ENCODE peak calls at places on chromosomes 6 and 20, in five cellular contexts. F is A549, L is GM12878, E is K562, D is HepG2. P is an unnamed sample.

GRCh38 chr6:106199998-106200397 is 113.9 kb downstream of the PRDM1 start:
- DNase-seq in L (no peak), F (no peak), D (no peak), E (no peak), P (no peak)

GRCh38 chr20:35280523-35280922 is 2.6 kb upstream of the MMP24OS start:
- DNase-seq in D (no peak), E (no peak), L (no peak), F (no peak), P (no peak)

GRCh38 chr6:153092082-153093013 is 38.7 kb downstream of the RGS17 start:
- DNase-seq in E (no peak), L (peak), F (no peak), D (no peak), P (no peak)

GRCh38 chr6:49142422-49143151 is 320.5 kb downstream of the MMUT start:
- DNase-seq in D (no peak), E (no peak), L (no peak), F (no peak), P (no peak)

GRCh38 chr6:125793280-125793679 is 2.5 kb downstream of the NCOA7 start:
- DNase-seq in E (no peak), L (no peak), D (no peak), F (no peak), P (peak)

GRCh38 chr6:72954736-72955135 is 270.6 kb downstream of the KHDC1L start:
- DNase-seq in F (no peak), E (no peak), D (no peak), L (no peak), P (no peak)

GRCh38 chr20:32447136-32448027 is 89.3 kb downstream of the ASXL1 start:
- DNase-seq in D (no peak), L (no peak), F (no peak), E (no peak), P (no peak)

GRCh38 chr6:134740473-134741192 is 209.3 kb downstream of the ALDH8A1 start:
- DNase-seq in L (no peak), E (no peak), D (no peak), F (no peak), P (peak)

GRCh38 chr20:49712918-49713778 is 530 bp downstream of the B4GALT5 start:
- DNase-seq in D (no peak), L (no peak), E (peak), F (peak), P (peak)

GRCh38 chr6:100731411-100731810 is 149.7 kb downstream of the ASCC3 start:
- DNase-seq in D (no peak), E (no peak), L (no peak), F (no peak), P (no peak)

GRCh38 chr6:12289655-12290489 is at the start of gene EDN1:
- DNase-seq in E (peak), D (peak), L (peak), F (peak), P (peak)

GRCh38 chr6:165846123-165846966 is 183.3 kb upstream of the PDE10A start:
- DNase-seq in E (no peak), F (no peak), D (no peak), L (no peak), P (no peak)
- TF ChIP-seq SMC3 in E (no peak), F (no peak), D (no peak), L (no peak), P (no peak)

GRCh38 chr20:36462440-36463211 is 78.7 kb upstream of the MYL9 start:
- DNase-seq in D (no peak), L (no peak), F (no peak), E (no peak), P (peak)
- TF ChIP-seq EP300 in D (no peak), L (no peak), F (no peak), E (peak), P (no peak)

GRCh38 chr6:37368961-37369320 is 15.2 kb downstream of the RNF8 start:
- DNase-seq in E (no peak), F (no peak), D (no peak), L (no peak), P (no peak)

GRCh38 chr6:37369321-37370196 is 15.8 kb downstream of the RNF8 start:
- DNase-seq in E (no peak), L (no peak), F (no peak), D (peak), P (no peak)

GRCh38 chr6:37372116-37372515 is 18.3 kb downstream of the RNF8 start:
- DNase-seq in F (no peak), L (no peak), D (no peak), E (no peak), P (no peak)

GRCh38 chr6:37373822-37374514 is 20.2 kb downstream of the RNF8 start:
- DNase-seq in F (no peak), D (no peak), E (no peak), L (no peak), P (no peak)

GRCh38 chr6:37371158-37372083 is 17.6 kb downstream of the RNF8 start:
- DNase-seq in D (no peak), L (no peak), F (no peak), E (no peak), P (no peak)
- TF ChIP-seq SMC3 in D (no peak), L (no peak), F (no peak), E (no peak), P (no peak)

GRCh38 chr20:47175501-47175900 is 181.0 kb downstream of the ZMYND8 start:
- DNase-seq in D (no peak), E (no peak), L (no peak), F (no peak), P (no peak)

GRCh38 chr20:47173596-47174216 is 182.8 kb downstream of the ZMYND8 start:
- DNase-seq in D (no peak), F (no peak), L (no peak), E (peak), P (no peak)

GRCh38 chr20:47174844-47175243 is 181.7 kb downstream of the ZMYND8 start:
- DNase-seq in D (no peak), E (no peak), L (no peak), F (no peak), P (no peak)

GRCh38 chr20:47167846-47168245 is 188.7 kb downstream of the ZMYND8 start:
- DNase-seq in L (no peak), D (no peak), F (no peak), E (no peak), P (no peak)

DNA sequence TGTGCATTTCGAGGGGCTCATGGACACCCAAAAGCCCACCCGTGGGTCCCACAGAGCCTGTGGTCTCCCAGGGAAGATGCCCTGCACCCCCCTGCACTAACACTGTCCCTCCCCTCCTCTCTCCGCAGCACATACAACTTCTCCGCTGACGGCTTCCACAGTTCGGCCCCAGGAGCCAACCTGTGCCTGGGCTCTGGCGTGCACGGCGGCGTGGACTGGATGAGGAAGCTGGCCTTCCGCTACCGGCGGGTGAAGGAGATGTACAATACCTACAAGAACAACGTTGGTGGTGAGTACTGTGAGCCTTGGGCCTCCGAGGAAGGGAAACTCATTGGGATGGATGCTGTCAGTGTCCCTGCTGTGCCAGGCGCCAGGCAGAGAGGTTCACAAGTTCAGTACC is 183.9 kb downstream of the ZMYND8 start:
- DNase-seq in F (no peak), L (no peak), E (no peak), D (no peak), P (no peak)
- TF ChIP-seq EP300 in F (no peak), L (no peak), E (no peak), D (no peak), P (no peak)

GRCh38 chr20:24487240-24487639 is 17.8 kb downstream of the SYNDIG1 start:
- DNase-seq in F (no peak), D (no peak), L (no peak), E (no peak), P (no peak)

GRCh38 chr20:24488800-24489175 is 19.4 kb downstream of the SYNDIG1 start:
- DNase-seq in E (no peak), F (no peak), L (no peak), D (no peak), P (no peak)

GRCh38 chr20:24489193-24489592 is 19.8 kb downstream of the SYNDIG1 start:
- DNase-seq in L (no peak), D (no peak), E (no peak), F (no peak), P (no peak)

GRCh38 chr20:24488064-24488799 is 18.8 kb downstream of the SYNDIG1 start:
- DNase-seq in L (no peak), E (no peak), F (no peak), D (no peak), P (no peak)

DNA sequence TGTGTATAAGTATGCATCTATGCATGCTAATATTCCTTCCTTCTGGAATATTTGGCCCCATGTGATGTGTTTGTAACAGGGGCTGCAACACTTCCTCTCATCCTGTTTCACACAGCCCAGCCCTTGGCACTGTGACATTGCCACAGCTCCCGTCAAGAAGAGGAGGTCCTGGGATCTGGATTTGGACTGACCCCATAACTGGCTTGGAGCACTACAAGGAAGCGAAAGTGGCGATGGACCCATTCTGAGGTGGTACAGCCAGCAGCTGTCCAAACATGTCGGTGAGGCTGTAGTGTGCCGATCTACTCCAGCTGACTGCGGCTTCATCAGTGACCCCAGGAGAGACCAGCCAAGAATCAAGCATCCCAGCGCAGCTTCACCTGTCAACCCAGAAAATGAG is 18.2 kb downstream of the SYNDIG1 start:
- DNase-seq in D (no peak), L (no peak), E (no peak), F (no peak), P (no peak)
- TF ChIP-seq SMC3 in D (no peak), L (no peak), E (no peak), F (no peak), P (no peak)

GRCh38 chr6:25177629-25178028 is 101.5 kb upstream of the CARMIL1 start:
- DNase-seq in L (no peak), D (no peak), F (no peak), E (no peak), P (no peak)

GRCh38 chr6:25180630-25181375 is 98.4 kb upstream of the CARMIL1 start:
- DNase-seq in E (no peak), D (no peak), L (no peak), F (no peak), P (no peak)

GRCh38 chr6:25181923-25182322 is 97.3 kb upstream of the CARMIL1 start:
- DNase-seq in L (no peak), E (no peak), F (no peak), D (no peak), P (no peak)

GRCh38 chr6:25178336-25178735 is 100.8 kb upstream of the CARMIL1 start:
- DNase-seq in F (no peak), D (no peak), L (no peak), E (no peak), P (no peak)

DNA sequence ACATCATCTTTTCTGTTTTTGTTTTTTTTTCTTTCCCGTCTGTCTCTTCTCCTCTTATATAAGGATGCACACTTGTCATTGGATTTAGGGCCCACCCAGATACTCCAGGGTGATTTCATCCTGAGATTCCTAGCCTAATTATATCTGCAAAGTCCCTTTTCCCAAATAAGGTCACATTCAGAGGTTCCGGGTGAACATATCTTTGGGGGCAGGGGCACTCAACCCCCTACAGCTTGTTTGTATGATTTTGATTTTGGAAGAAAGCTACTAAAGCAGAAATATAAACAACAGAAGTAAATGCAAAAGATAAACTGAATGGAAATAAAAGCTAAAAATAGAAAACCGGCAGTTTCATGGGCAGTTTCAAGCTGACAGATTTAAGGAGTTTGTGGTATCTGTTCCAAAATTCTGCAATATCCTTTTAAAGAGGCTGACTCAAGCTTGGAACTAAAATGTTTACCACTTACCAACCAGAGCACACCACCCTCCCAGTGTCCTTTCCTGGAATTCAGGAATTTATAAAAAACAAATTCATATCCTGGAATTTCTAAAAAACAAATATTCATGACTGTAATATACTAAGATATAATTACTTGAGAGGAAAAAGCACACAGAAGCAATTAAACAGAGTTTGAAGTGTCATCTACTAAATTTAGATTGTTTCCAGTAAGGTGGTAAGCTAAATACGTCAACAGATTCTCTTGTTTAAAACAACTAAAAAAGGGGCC is 100.0 kb upstream of the CARMIL1 start:
- DNase-seq in F (no peak), L (no peak), E (no peak), D (no peak), P (no peak)
- TF ChIP-seq EP300 in F (no peak), L (no peak), E (no peak), D (no peak), P (peak)